ENCODE peak calls at places on chromosomes 3 and 15, in four cellular contexts. B is A549, H is GM12878, U is HepG2. W is an unnamed sample.

GRCh38 chr3:137767146-137768020 is 3.3 kb downstream of the SOX14 start:
- DNase-seq in B (no peak), H (no peak), U (no peak), W (peak)

GRCh38 chr3:69838217-69838616 is 99.0 kb downstream of the MITF start:
- DNase-seq in B (no peak), H (no peak), U (no peak), W (peak)

GRCh38 chr3:197485143-197485542 is 70.6 kb downstream of the BDH1 start:
- DNase-seq in B (no peak), H (no peak), U (no peak), W (peak)

GRCh38 chr15:65612616-65612946 is 1.6 kb upstream of the INTS14 start:
- DNase-seq in B (no peak), H (no peak), U (no peak), W (no peak)

GRCh38 chr3:151923901-151924300 is 50.5 kb downstream of the SUCNR1 start:
- DNase-seq in B (no peak), H (no peak), U (no peak), W (no peak)

GRCh38 chr15:58529041-58529440 is 97.2 kb downstream of the LIPC start:
- DNase-seq in B (no peak), H (no peak), U (no peak), W (no peak)

GRCh38 chr15:40843885-40844542 is at the start of gene SPINT1:
- DNase-seq in B (no peak), H (no peak), U (no peak), W (peak)

GRCh38 chr3:51024765-51025681 is 350.3 kb downstream of the DOCK3 start:
- DNase-seq in B (no peak), H (no peak), U (no peak), W (no peak)

GRCh38 chr3:115470254-115470653 is 153.1 kb upstream of the GAP43 start:
- DNase-seq in B (no peak), H (no peak), U (no peak), W (no peak)

GRCh38 chr3:118228151-118228550 is 806.5 kb downstream of the IGSF11 start:
- DNase-seq in B (no peak), H (no peak), U (no peak), W (no peak)

GRCh38 chr3:30586806-30587486 is 19.5 kb upstream of the TGFBR2 start:
- DNase-seq in B (no peak), H (no peak), U (no peak), W (no peak)

GRCh38 chr15:45855907-45856579 is 221.2 kb downstream of the SQOR start:
- DNase-seq in B (no peak), H (no peak), U (no peak), W (no peak)

GRCh38 chr3:30012941-30013543 is 593.4 kb upstream of the TGFBR2 start:
- DNase-seq in B (peak), H (peak), U (peak), W (peak)

GRCh38 chr15:85289677-85290365 is 90.6 kb upstream of the AKAP13 start:
- DNase-seq in B (peak), H (no peak), U (peak), W (peak)

GRCh38 chr3:129352650-129353588 is 74.2 kb downstream of the HMCES start:
- DNase-seq in B (no peak), H (no peak), U (no peak), W (no peak)

GRCh38 chr3:143830063-143830462 is 18.2 kb downstream of the SLC9A9 start:
- DNase-seq in B (no peak), H (no peak), U (no peak), W (no peak)

GRCh38 chr15:35545316-35545824 is 595 bp downstream of the DPH6 start:
- DNase-seq in B (peak), H (peak), U (peak), W (peak)

GRCh38 chr3:148829926-148830325 is 2.3 kb downstream of the CPB1 start:
- DNase-seq in B (no peak), H (no peak), U (no peak), W (no peak)

GRCh38 chr3:149813367-149814281 is 609 bp downstream of the RNF13 start:
- DNase-seq in B (peak), H (no peak), U (peak), W (peak)

GRCh38 chr15:40330368-40330836 is 6.9 kb downstream of the INAFM2 start:
- DNase-seq in B (no peak), H (no peak), U (no peak), W (no peak)

GRCh38 chr15:29638011-29638410 is 184.3 kb downstream of the TJP1 start:
- DNase-seq in B (no peak), H (no peak), U (no peak), W (no peak)

GRCh38 chr3:59660376-59660775 is 610.6 kb upstream of the CFAP20DC start:
- DNase-seq in B (peak), H (no peak), U (no peak), W (no peak)

GRCh38 chr15:45128971-45129639 is 574 bp downstream of the DUOXA1 start:
- DNase-seq in B (no peak), H (no peak), U (no peak), W (no peak)

GRCh38 chr3:8964436-8965370 is 1.4 kb upstream of the RAD18 start:
- DNase-seq in B (peak), H (no peak), U (peak), W (no peak)

GRCh38 chr3:64190517-64191515 is 34.5 kb downstream of the PRICKLE2 start:
- DNase-seq in B (peak), H (no peak), U (no peak), W (no peak)

GRCh38 chr15:31440754-31441298 is 114.2 kb downstream of the KLF13 start:
- DNase-seq in B (no peak), H (no peak), U (no peak), W (peak)

GRCh38 chr15:52496776-52497470 is 31.8 kb downstream of the MYO5A start:
- DNase-seq in B (peak), H (no peak), U (no peak), W (no peak)

GRCh38 chr3:46538803-46539442 is 27.2 kb downstream of the LRRC2 start:
- DNase-seq in B (no peak), H (peak), U (no peak), W (no peak)

GRCh38 chr15:67948215-67948614 is 105.9 kb upstream of the PIAS1 start:
- DNase-seq in B (no peak), H (no peak), U (no peak), W (no peak)
- TF ChIP-seq PBX3 in B (no peak), H (no peak), U (no peak), W (no peak)

DNA sequence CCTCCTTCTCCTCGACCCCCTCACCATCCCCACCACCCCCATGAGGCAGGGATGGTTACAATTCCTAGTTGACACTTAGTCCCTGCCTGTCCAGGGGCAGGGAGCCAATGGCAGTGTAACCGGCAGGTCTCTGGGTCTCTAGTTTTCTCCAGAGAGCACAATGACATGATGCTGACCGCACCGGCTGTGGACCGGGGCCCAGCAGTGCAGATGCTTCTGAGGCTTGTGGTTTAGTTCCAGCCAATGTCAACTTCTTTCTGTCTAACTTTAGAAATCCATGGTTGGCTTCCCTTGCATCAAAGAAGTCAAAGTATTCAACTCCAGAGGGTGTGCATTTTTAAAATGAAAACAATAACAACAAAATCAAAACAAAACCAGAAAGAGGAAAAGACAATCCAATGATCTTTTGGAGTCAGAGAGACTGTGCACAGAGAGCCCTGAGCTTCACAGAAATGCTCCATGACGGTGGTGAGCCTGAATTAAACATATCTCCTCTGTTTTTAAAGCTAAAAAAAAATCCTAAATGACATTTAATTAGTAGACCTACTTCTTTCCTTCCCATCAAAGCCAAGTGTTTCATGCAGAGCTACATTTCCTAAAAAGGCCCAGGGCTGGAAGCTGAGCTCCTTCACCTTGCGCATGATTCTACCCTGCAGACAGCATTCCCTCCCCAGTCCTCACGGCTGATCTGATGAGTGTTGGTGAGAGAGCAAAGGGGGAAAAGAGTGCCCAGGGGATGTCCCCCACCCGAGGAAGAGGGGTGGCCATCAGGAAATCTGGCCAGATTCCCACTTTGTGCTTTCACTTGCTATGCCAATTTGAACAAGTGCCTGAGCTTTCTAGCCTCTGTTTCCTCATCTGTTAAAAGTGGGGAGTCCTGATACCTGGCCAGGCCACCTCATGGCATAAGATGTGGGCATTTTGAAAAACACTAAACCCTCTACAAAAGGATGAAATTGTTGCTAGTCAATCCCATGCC is 230.7 kb upstream of the TLE3 start:
- DNase-seq in B (no peak), H (no peak), U (no peak), W (no peak)
- TF ChIP-seq PBX3 in B (no peak), H (no peak), U (no peak), W (no peak)

GRCh38 chr15:60967728-60968127 is 261.4 kb downstream of the RORA start:
- DNase-seq in B (no peak), H (no peak), U (no peak), W (peak)

GRCh38 chr15:60966746-60967145 is 262.4 kb downstream of the RORA start:
- DNase-seq in B (no peak), H (no peak), U (no peak), W (no peak)

GRCh38 chr15:60963557-60963956 is 265.5 kb downstream of the RORA start:
- DNase-seq in B (no peak), H (no peak), U (no peak), W (no peak)

GRCh38 chr15:60964527-60964926 is 264.6 kb downstream of the RORA start:
- DNase-seq in B (peak), H (no peak), U (no peak), W (no peak)

DNA sequence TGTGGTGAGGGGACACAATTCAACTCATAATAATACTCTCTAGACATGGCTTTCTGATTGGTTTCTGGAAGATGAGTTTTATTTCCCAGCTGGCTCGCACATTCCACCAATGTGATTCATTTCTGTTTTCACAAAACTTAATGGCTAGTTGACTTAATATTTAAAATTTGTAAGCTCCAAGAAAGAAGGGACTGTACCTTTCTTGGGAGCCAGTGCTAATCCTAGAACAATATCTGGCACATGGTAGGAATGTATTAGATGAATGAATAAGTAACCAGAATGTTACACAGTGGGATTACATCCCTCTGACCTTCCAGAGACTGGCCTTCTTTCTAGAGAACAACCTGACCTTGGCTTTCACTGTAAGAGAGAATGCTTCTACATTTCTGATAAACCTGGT is 262.8 kb downstream of the RORA start:
- DNase-seq in B (no peak), H (no peak), U (no peak), W (no peak)
- TF ChIP-seq PBX3 in B (no peak), H (no peak), U (no peak), W (no peak)

DNA sequence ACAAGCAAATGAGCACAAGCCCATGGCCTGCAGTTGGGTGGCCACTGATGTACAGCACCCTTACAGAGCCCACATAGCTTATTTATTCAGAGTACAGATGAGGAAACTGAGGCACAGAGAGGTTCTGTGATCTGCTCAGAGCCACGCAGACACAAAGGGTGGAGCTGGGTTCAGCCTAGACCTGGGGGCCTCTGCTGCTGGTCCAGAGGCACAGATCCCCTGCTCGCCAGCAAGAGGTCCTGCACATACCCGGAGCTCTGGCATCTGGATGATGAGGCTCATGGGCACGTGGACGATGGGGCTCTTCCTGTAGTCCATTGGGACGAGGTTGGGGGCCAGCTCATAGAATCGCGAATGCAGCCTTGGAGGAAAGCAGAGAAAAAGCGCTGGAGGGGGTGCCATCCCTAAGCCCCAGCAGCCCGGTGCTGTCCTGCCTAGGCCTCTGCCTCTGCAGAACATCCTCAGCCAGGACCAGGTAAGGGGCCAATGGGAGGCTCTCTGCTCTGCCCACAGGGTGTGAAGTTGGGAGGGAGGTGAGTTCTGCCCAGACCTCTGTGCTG is 18.6 kb downstream of the SH2D7 start:
- DNase-seq in B (no peak), H (no peak), U (no peak), W (no peak)
- TF ChIP-seq PBX3 in B (no peak), H (no peak), U (no peak), W (no peak)

GRCh38 chr3:163684651-163685050 is 1393.6 kb downstream of the SI start:
- DNase-seq in B (no peak), H (no peak), U (no peak), W (no peak)
- TF ChIP-seq PBX3 in B (no peak), H (no peak), U (no peak), W (no peak)

GRCh38 chr15:75661041-75661778 is 13.5 kb downstream of the SNX33 start:
- DNase-seq in B (peak), H (no peak), U (peak), W (no peak)
- TF ChIP-seq PBX3 in B (no peak), H (no peak), U (no peak), W (no peak)

GRCh38 chr15:90562669-90563068 is 32.9 kb downstream of the CRTC3 start:
- DNase-seq in B (no peak), H (no peak), U (no peak), W (no peak)
- TF ChIP-seq PBX3 in B (no peak), H (no peak), U (no peak), W (no peak)

GRCh38 chr3:100319951-100320350 is 14.6 kb upstream of the NIT2 start:
- DNase-seq in B (no peak), H (no peak), U (no peak), W (no peak)

GRCh38 chr3:100316656-100317069 is 17.9 kb upstream of the NIT2 start:
- DNase-seq in B (peak), H (no peak), U (peak), W (peak)

GRCh38 chr3:100317928-100318327 is 16.6 kb upstream of the NIT2 start:
- DNase-seq in B (no peak), H (no peak), U (no peak), W (no peak)
- TF ChIP-seq PBX3 in B (no peak), H (no peak), U (no peak), W (no peak)

DNA sequence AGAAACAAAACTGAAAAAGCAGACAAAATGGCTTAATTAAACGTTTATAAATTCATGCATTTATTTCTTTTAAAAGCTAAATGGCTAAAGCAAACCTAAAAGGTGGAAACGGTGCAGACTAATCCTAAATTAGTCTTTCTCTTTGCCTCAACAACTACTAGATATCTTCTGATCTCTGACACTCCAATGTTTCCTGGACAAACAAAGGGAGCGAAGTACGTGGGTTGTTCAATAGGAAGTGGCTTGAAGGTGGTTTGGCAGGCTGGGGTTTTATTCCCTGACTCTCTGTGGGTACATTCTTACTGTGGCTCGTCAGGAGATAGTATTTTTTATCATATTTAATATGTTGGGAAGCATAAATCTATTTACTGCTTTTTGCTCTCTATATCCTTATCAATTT is 49.9 kb upstream of the CORO2B start:
- DNase-seq in B (no peak), H (no peak), U (no peak), W (no peak)
- TF ChIP-seq PBX3 in B (no peak), H (no peak), U (no peak), W (no peak)

DNA sequence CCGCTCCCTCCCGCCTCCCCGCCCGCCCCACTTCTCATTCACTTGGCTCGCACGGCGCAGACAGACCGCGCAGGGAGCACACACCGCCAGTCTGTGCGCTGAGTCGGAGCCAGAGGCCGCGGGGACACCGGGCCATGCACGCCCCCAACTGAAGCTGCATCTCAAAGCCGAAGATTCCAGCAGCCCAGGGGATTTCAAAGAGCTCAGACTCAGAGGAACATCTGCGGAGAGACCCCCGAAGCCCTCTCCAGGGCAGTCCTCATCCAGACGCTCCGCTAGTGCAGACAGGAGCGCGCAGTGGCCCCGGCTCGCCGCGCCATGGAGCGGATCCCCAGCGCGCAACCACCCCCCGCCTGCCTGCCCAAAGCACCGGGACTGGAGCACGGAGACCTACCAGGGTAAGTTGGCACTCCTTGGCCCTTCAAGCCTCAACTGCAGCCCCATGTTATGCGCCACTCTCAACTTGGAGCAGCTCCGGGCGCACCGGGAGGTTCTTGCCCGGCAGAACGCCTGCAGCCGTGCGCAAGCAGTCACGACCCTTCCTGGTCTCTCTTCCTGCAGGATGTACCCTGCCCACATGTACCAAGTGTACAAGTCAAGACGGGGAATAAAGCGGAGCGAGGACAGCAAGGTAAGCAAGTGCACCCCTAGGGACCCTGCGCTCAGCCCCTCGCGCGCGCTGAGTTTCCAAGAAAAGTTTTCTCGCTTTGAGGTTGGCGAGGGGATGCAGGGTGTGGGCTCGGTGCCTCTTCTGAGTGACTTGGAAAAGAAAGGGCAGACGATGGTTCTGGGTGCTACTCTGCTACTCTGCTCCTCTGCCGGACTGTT is at the start of gene BHLHE40:
- DNase-seq in B (no peak), H (no peak), U (no peak), W (peak)
- TF ChIP-seq PBX3 in B (no peak), H (no peak), U (peak), W (no peak)

W was measured in SK-N-SH.